ENCODE peak calls at places on chromosome 10, in ten cellular contexts. One of them, this sample, is unnamed.
A peak's percentile ranks its signal among the peaks of the same experiment; 100 is the strongest.

GRCh38 chr10:124542336-124542735 is 80.7 kb downstream of the LHPP start:
- DNase-seq in A549: no peak
- DNase-seq in activated B cell treated with CpG ODN at 0.5 μM for 24 hours: no peak
- DNase-seq in WTC11: no peak
- DNase-seq in esophagus squamous epithelium: no peak
- DNase-seq in right atrium auricular region: no peak
- DNase-seq in AG04450: no peak
- DNase-seq in spleen: no peak
- DNase-seq in HFF-Myc: no peak
- DNase-seq in cardiac fibroblast: no peak
- DNase-seq in this sample: no peak

GRCh38 chr10:83585686-83586085 is 553.6 kb upstream of the GHITM start:
- DNase-seq in A549: no peak
- DNase-seq in activated B cell treated with CpG ODN at 0.5 μM for 24 hours: no peak
- DNase-seq in WTC11: no peak
- DNase-seq in esophagus squamous epithelium: no peak
- DNase-seq in right atrium auricular region: no peak
- DNase-seq in AG04450: no peak
- DNase-seq in spleen: no peak
- DNase-seq in HFF-Myc: no peak
- DNase-seq in cardiac fibroblast: peak; percentile 22
- DNase-seq in this sample: no peak

GRCh38 chr10:129114588-129114987 is 352.5 kb upstream of the MGMT start:
- DNase-seq in A549: no peak
- DNase-seq in activated B cell treated with CpG ODN at 0.5 μM for 24 hours: no peak
- DNase-seq in WTC11: no peak
- DNase-seq in esophagus squamous epithelium: no peak
- DNase-seq in right atrium auricular region: no peak
- DNase-seq in AG04450: no peak
- DNase-seq in spleen: no peak
- DNase-seq in HFF-Myc: no peak
- DNase-seq in cardiac fibroblast: no peak
- DNase-seq in this sample: no peak

GRCh38 chr10:116014859-116015258 is 258.1 kb downstream of the GFRA1 start:
- DNase-seq in A549: no peak
- DNase-seq in activated B cell treated with CpG ODN at 0.5 μM for 24 hours: no peak
- DNase-seq in WTC11: no peak
- DNase-seq in esophagus squamous epithelium: no peak
- DNase-seq in right atrium auricular region: no peak
- DNase-seq in AG04450: no peak
- DNase-seq in spleen: no peak
- DNase-seq in HFF-Myc: no peak
- DNase-seq in cardiac fibroblast: no peak
- DNase-seq in this sample: no peak

GRCh38 chr10:30727524-30727923 is 98.0 kb upstream of the LYZL2 start:
- DNase-seq in A549: no peak
- DNase-seq in activated B cell treated with CpG ODN at 0.5 μM for 24 hours: no peak
- DNase-seq in WTC11: no peak
- DNase-seq in esophagus squamous epithelium: no peak
- DNase-seq in right atrium auricular region: no peak
- DNase-seq in AG04450: no peak
- DNase-seq in spleen: no peak
- DNase-seq in HFF-Myc: no peak
- DNase-seq in cardiac fibroblast: no peak
- DNase-seq in this sample: no peak

GRCh38 chr10:4501306-4501705 is 324.7 kb upstream of the AKR1E2 start:
- DNase-seq in A549: peak; percentile 41
- DNase-seq in activated B cell treated with CpG ODN at 0.5 μM for 24 hours: no peak
- DNase-seq in WTC11: no peak
- DNase-seq in esophagus squamous epithelium: no peak
- DNase-seq in right atrium auricular region: no peak
- DNase-seq in AG04450: no peak
- DNase-seq in spleen: no peak
- DNase-seq in HFF-Myc: no peak
- DNase-seq in cardiac fibroblast: peak; percentile 45
- DNase-seq in this sample: no peak

GRCh38 chr10:97089209-97089865 is 96.4 kb downstream of the SLIT1 start:
- DNase-seq in A549: no peak
- DNase-seq in activated B cell treated with CpG ODN at 0.5 μM for 24 hours: no peak
- DNase-seq in WTC11: no peak
- DNase-seq in esophagus squamous epithelium: no peak
- DNase-seq in right atrium auricular region: no peak
- DNase-seq in AG04450: no peak
- DNase-seq in spleen: no peak
- DNase-seq in HFF-Myc: no peak
- DNase-seq in cardiac fibroblast: no peak
- DNase-seq in this sample: no peak

GRCh38 chr10:59234814-59235429 is 58.5 kb downstream of the PHYHIPL start:
- DNase-seq in A549: peak; percentile 44
- DNase-seq in activated B cell treated with CpG ODN at 0.5 μM for 24 hours: no peak
- DNase-seq in WTC11: no peak
- DNase-seq in esophagus squamous epithelium: no peak
- DNase-seq in right atrium auricular region: no peak
- DNase-seq in AG04450: peak; percentile 15
- DNase-seq in spleen: no peak
- DNase-seq in HFF-Myc: peak; percentile 27
- DNase-seq in cardiac fibroblast: peak; percentile 68
- DNase-seq in this sample: peak; percentile 11

GRCh38 chr10:43265799-43266721 is 805 bp downstream of the RASGEF1A start:
- DNase-seq in A549: peak; percentile 77
- DNase-seq in activated B cell treated with CpG ODN at 0.5 μM for 24 hours: no peak
- DNase-seq in WTC11: peak; percentile 55
- DNase-seq in esophagus squamous epithelium: no peak
- DNase-seq in right atrium auricular region: peak; percentile 53
- DNase-seq in AG04450: no peak
- DNase-seq in spleen: peak; percentile 77
- DNase-seq in HFF-Myc: no peak
- DNase-seq in cardiac fibroblast: no peak
- DNase-seq in this sample: peak; percentile 14

GRCh38 chr10:116395223-116395985 is 32.2 kb upstream of the PNLIPRP3 start:
- DNase-seq in A549: no peak
- DNase-seq in activated B cell treated with CpG ODN at 0.5 μM for 24 hours: no peak
- DNase-seq in WTC11: no peak
- DNase-seq in esophagus squamous epithelium: no peak
- DNase-seq in right atrium auricular region: no peak
- DNase-seq in AG04450: no peak
- DNase-seq in spleen: no peak
- DNase-seq in HFF-Myc: no peak
- DNase-seq in cardiac fibroblast: no peak
- DNase-seq in this sample: no peak

GRCh38 chr10:7092603-7093002 is 318.2 kb downstream of the SFMBT2 start:
- DNase-seq in A549: no peak
- DNase-seq in activated B cell treated with CpG ODN at 0.5 μM for 24 hours: no peak
- DNase-seq in WTC11: no peak
- DNase-seq in esophagus squamous epithelium: no peak
- DNase-seq in right atrium auricular region: no peak
- DNase-seq in AG04450: no peak
- DNase-seq in spleen: no peak
- DNase-seq in HFF-Myc: no peak
- DNase-seq in cardiac fibroblast: no peak
- DNase-seq in this sample: no peak

GRCh38 chr10:58952747-58953466 is 223.5 kb upstream of the PHYHIPL start:
- DNase-seq in A549: peak; percentile 52
- DNase-seq in activated B cell treated with CpG ODN at 0.5 μM for 24 hours: no peak
- DNase-seq in WTC11: peak; percentile 56
- DNase-seq in esophagus squamous epithelium: no peak
- DNase-seq in right atrium auricular region: peak; percentile 66
- DNase-seq in AG04450: no peak
- DNase-seq in spleen: no peak
- DNase-seq in HFF-Myc: peak; percentile 60
- DNase-seq in cardiac fibroblast: peak; percentile 73
- DNase-seq in this sample: peak; percentile 36

GRCh38 chr10:79929409-79929904 is 19.4 kb downstream of the SFTPD start:
- DNase-seq in A549: peak; percentile 71
- DNase-seq in activated B cell treated with CpG ODN at 0.5 μM for 24 hours: no peak
- DNase-seq in WTC11: peak; percentile 84
- DNase-seq in esophagus squamous epithelium: no peak
- DNase-seq in right atrium auricular region: peak; percentile 80
- DNase-seq in AG04450: peak; percentile 7
- DNase-seq in spleen: peak; percentile 91
- DNase-seq in HFF-Myc: peak; percentile 21
- DNase-seq in cardiac fibroblast: peak; percentile 75
- DNase-seq in this sample: peak; percentile 83

GRCh38 chr10:31274310-31274709 is 44.7 kb upstream of the ZEB1 start:
- DNase-seq in A549: no peak
- DNase-seq in activated B cell treated with CpG ODN at 0.5 μM for 24 hours: no peak
- DNase-seq in WTC11: no peak
- DNase-seq in esophagus squamous epithelium: no peak
- DNase-seq in right atrium auricular region: no peak
- DNase-seq in AG04450: no peak
- DNase-seq in spleen: no peak
- DNase-seq in HFF-Myc: no peak
- DNase-seq in cardiac fibroblast: peak; percentile 70
- DNase-seq in this sample: no peak

DNA sequence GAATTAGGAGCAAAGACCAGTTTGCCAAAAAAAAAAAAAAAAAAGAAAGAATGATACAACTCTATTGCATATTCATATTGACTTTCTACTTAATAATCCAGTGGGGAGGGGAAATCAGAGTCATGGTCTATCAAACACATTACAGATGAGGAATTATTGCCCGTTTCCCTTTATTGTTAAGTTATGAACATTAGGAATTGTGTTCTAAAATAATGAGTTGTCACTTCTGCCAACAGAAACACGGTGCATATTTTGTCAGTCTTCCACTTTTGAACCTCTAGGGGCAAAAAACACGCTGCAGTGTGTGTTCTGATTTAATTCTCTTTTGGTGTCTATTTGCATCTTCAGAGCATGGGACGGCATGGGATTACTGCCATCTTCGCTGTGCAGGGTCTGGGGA is 115.7 kb upstream of the RHOBTB1 start:
- DNase-seq in A549: no peak
- DNase-seq in activated B cell treated with CpG ODN at 0.5 μM for 24 hours: no peak
- DNase-seq in WTC11: no peak
- DNase-seq in esophagus squamous epithelium: no peak
- DNase-seq in right atrium auricular region: no peak
- DNase-seq in AG04450: no peak
- DNase-seq in spleen: no peak
- DNase-seq in HFF-Myc: no peak
- DNase-seq in cardiac fibroblast: no peak
- DNase-seq in this sample: no peak
- TF ChIP-seq CTCF in A549: no peak
- TF ChIP-seq CTCF in activated B cell treated with CpG ODN at 0.5 μM for 24 hours: no peak
- TF ChIP-seq CTCF in WTC11: no peak
- TF ChIP-seq CTCF in esophagus squamous epithelium: no peak
- TF ChIP-seq CTCF in right atrium auricular region: no peak
- TF ChIP-seq CTCF in AG04450: no peak
- TF ChIP-seq CTCF in spleen: no peak
- TF ChIP-seq CTCF in HFF-Myc: no peak
- TF ChIP-seq CTCF in cardiac fibroblast: no peak
- TF ChIP-seq CTCF in this sample: no peak

DNA sequence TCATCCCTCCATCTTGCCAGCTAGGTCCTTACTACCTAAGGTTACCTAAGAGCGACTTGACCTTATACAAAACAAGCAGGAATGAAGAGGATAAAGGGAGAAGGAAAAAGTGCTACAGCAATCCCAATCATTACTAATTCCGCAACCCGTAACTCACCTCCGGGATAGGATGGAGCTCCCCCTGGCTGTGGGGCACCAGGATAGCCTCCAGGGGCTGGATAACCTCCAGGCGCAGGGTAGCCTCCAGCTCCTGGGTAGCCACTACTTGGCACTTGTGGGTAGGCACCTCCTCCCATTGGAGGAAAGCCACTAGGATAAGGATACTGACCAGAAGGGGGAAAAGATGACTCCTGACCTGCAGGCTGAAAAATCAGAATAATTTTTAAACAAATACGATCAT is 15.8 kb downstream of the ANXA7 start:
- DNase-seq in A549: peak; percentile 29
- DNase-seq in activated B cell treated with CpG ODN at 0.5 μM for 24 hours: no peak
- DNase-seq in WTC11: peak; percentile 67
- DNase-seq in esophagus squamous epithelium: no peak
- DNase-seq in right atrium auricular region: no peak
- DNase-seq in AG04450: no peak
- DNase-seq in spleen: no peak
- DNase-seq in HFF-Myc: no peak
- DNase-seq in cardiac fibroblast: no peak
- DNase-seq in this sample: no peak
- TF ChIP-seq CTCF in A549: peak; percentile 35
- TF ChIP-seq CTCF in activated B cell treated with CpG ODN at 0.5 μM for 24 hours: no peak
- TF ChIP-seq CTCF in WTC11: peak; percentile 34
- TF ChIP-seq CTCF in esophagus squamous epithelium: peak; percentile 23
- TF ChIP-seq CTCF in right atrium auricular region: no peak
- TF ChIP-seq CTCF in AG04450: peak; percentile 28
- TF ChIP-seq CTCF in spleen: no peak
- TF ChIP-seq CTCF in HFF-Myc: peak; percentile 28
- TF ChIP-seq CTCF in cardiac fibroblast: no peak
- TF ChIP-seq CTCF in this sample: no peak

GRCh38 chr10:121751191-121751760 is 153.0 kb upstream of the FGFR2 start:
- DNase-seq in A549: no peak
- DNase-seq in activated B cell treated with CpG ODN at 0.5 μM for 24 hours: no peak
- DNase-seq in WTC11: no peak
- DNase-seq in esophagus squamous epithelium: no peak
- DNase-seq in right atrium auricular region: no peak
- DNase-seq in AG04450: no peak
- DNase-seq in spleen: no peak
- DNase-seq in HFF-Myc: no peak
- DNase-seq in cardiac fibroblast: peak; percentile 31
- DNase-seq in this sample: no peak

GRCh38 chr10:121754667-121755066 is 156.4 kb upstream of the FGFR2 start:
- DNase-seq in A549: no peak
- DNase-seq in activated B cell treated with CpG ODN at 0.5 μM for 24 hours: no peak
- DNase-seq in WTC11: no peak
- DNase-seq in esophagus squamous epithelium: no peak
- DNase-seq in right atrium auricular region: no peak
- DNase-seq in AG04450: no peak
- DNase-seq in spleen: no peak
- DNase-seq in HFF-Myc: no peak
- DNase-seq in cardiac fibroblast: no peak
- DNase-seq in this sample: no peak

GRCh38 chr10:121753726-121754476 is 155.7 kb upstream of the FGFR2 start:
- DNase-seq in A549: peak; percentile 37
- DNase-seq in activated B cell treated with CpG ODN at 0.5 μM for 24 hours: no peak
- DNase-seq in WTC11: no peak
- DNase-seq in esophagus squamous epithelium: no peak
- DNase-seq in right atrium auricular region: no peak
- DNase-seq in AG04450: no peak
- DNase-seq in spleen: no peak
- DNase-seq in HFF-Myc: no peak
- DNase-seq in cardiac fibroblast: peak; percentile 93
- DNase-seq in this sample: no peak
- TF ChIP-seq CTCF in A549: no peak
- TF ChIP-seq CTCF in activated B cell treated with CpG ODN at 0.5 μM for 24 hours: no peak
- TF ChIP-seq CTCF in WTC11: peak; percentile 23
- TF ChIP-seq CTCF in esophagus squamous epithelium: peak; percentile 39
- TF ChIP-seq CTCF in right atrium auricular region: peak; percentile 30
- TF ChIP-seq CTCF in AG04450: peak; percentile 49
- TF ChIP-seq CTCF in spleen: no peak
- TF ChIP-seq CTCF in HFF-Myc: peak; percentile 32
- TF ChIP-seq CTCF in cardiac fibroblast: peak; percentile 24
- TF ChIP-seq CTCF in this sample: no peak

DNA sequence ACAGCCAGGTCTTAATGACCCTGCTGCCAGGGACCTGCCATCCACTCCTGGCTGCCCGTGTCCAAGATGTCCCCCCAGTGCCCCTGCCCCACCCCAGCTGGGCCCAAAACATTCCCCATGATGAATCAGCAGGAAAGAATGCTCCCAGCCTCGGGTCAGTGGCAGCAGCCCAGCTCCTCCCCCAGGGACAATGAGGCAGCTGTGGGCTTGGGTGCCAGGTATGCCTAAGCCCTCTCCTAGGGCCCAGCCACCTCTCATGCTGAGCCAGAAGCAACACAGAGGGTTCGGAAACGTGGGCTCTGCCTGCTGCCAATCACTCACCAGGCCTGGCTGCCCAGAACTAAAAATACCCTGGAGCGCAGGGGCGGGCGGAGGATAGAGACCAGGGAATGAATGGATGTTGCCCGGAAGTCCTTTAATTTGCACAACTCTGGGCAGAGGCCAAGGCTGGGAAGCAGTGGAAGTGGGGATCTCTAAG is 1.5 kb upstream of the LOXL4 start:
- DNase-seq in A549: peak; percentile 68
- DNase-seq in activated B cell treated with CpG ODN at 0.5 μM for 24 hours: no peak
- DNase-seq in WTC11: no peak
- DNase-seq in esophagus squamous epithelium: no peak
- DNase-seq in right atrium auricular region: peak; percentile 84
- DNase-seq in AG04450: peak; percentile 41
- DNase-seq in spleen: no peak
- DNase-seq in HFF-Myc: no peak
- DNase-seq in cardiac fibroblast: peak; percentile 90
- DNase-seq in this sample: peak; percentile 44
- TF ChIP-seq CTCF in A549: no peak
- TF ChIP-seq CTCF in activated B cell treated with CpG ODN at 0.5 μM for 24 hours: no peak
- TF ChIP-seq CTCF in WTC11: no peak
- TF ChIP-seq CTCF in esophagus squamous epithelium: no peak
- TF ChIP-seq CTCF in right atrium auricular region: no peak
- TF ChIP-seq CTCF in AG04450: no peak
- TF ChIP-seq CTCF in spleen: no peak
- TF ChIP-seq CTCF in HFF-Myc: no peak
- TF ChIP-seq CTCF in cardiac fibroblast: no peak
- TF ChIP-seq CTCF in this sample: no peak

This sample was measured in transverse colon.